ENCODE peak calls at places on chromosomes 4 and X, in six cellular contexts. E, X, R, Z, H and V are unnamed samples.

GRCh38 chrX:100931925-100932285 is 3.2 kb upstream of the XKRX start:
- DNase-seq in X (peak; percentile 15), E (no peak), H (no peak), R (no peak), Z (no peak), V (peak; percentile 68)

GRCh38 chrX:104315555-104315954 is 60.8 kb upstream of the ESX1 start:
- DNase-seq in X (no peak), Z (no peak), R (no peak), H (peak; percentile 59), E (no peak), V (no peak)

GRCh38 chr4:53895137-53895536 is 169.3 kb downstream of the CHIC2 start:
- DNase-seq in R (no peak), X (no peak), Z (no peak), E (no peak), H (no peak), V (no peak)

GRCh38 chrX:42247241-42247640 is 323.9 kb upstream of the CASK start:
- DNase-seq in E (no peak), X (no peak), Z (no peak), R (no peak), H (no peak), V (peak; percentile 51)

GRCh38 chrX:118495958-118496762 is 545 bp downstream of the DOCK11 start:
- DNase-seq in E (peak; percentile 15), X (peak; percentile 64), R (no peak), Z (peak; percentile 71), H (peak; percentile 45), V (peak; percentile 75)

GRCh38 chrX:14039344-14039743 is 9.7 kb upstream of the GEMIN8 start:
- DNase-seq in X (peak; percentile 38), R (no peak), Z (peak; percentile 37), E (peak; percentile 34), H (peak; percentile 23), V (peak; percentile 57)

GRCh38 chr4:121034010-121034409 is 38.3 kb downstream of the NDNF start:
- DNase-seq in X (peak; percentile 30), E (no peak), R (no peak), H (peak; percentile 6), Z (no peak), V (no peak)

GRCh38 chr4:99822734-99823133 is 6.1 kb downstream of the DAPP1 start:
- DNase-seq in Z (no peak), X (no peak), E (no peak), R (no peak), H (no peak), V (no peak)

GRCh38 chr4:78565971-78566372 is 14.4 kb downstream of the ANXA3 start:
- DNase-seq in Z (no peak), H (peak; percentile 62), X (no peak), E (no peak), R (no peak), V (no peak)

GRCh38 chrX:13506574-13506973 is 62.8 kb upstream of the EGFL6 start:
- DNase-seq in R (no peak), E (peak; percentile 14), Z (peak; percentile 47), H (peak; percentile 29), X (peak; percentile 23), V (peak; percentile 59)

GRCh38 chrX:153929576-153929975 is 3.5 kb upstream of the ARHGAP4 start:
- DNase-seq in Z (no peak), X (no peak), E (no peak), H (no peak), R (no peak), V (no peak)